ENCODE peak calls at places on chromosomes 4 and X, in five cellular contexts. L is astrocyte of the spinal cord; Z is MV-4-11; A is stimulated activated CD4-positive, alpha-beta T cell treated with anti-CD3 and anti-CD28 coated beads, Interleukin-12 subunit alpha, Interleukin-12 subunit beta, amount 100 ng/mL, for 24 hours; G is EH. I is an unnamed sample.

GRCh38 chr4:83662204-83662603 is 126.3 kb downstream of the GPAT3 start:
- DNase-seq in Z (no peak), L (no peak), G (no peak), A (no peak), I (no peak)

GRCh38 chr4:136805582-136805981 is 726.7 kb downstream of the PCDH18 start:
- DNase-seq in G (no peak), Z (no peak), L (no peak), A (no peak), I (no peak)

GRCh38 chr4:17962171-17962570 is 59.4 kb downstream of the LCORL start:
- DNase-seq in Z (no peak), G (peak), L (no peak), A (no peak), I (no peak)

GRCh38 chr4:87058272-87059073 is 123.7 kb downstream of the AFF1 start:
- DNase-seq in G (peak), Z (peak), A (peak), L (no peak), I (no peak)

GRCh38 chr4:102825261-102826071 is 1.9 kb downstream of the UBE2D3 start:
- DNase-seq in A (no peak), Z (peak), L (peak), G (peak), I (peak)

GRCh38 chr4:98586231-98586630 is 72.2 kb downstream of the TSPAN5 start:
- DNase-seq in G (no peak), L (peak), A (no peak), Z (no peak), I (peak)

GRCh38 chr4:78513411-78513975 is 38.1 kb upstream of the ANXA3 start:
- DNase-seq in A (no peak), Z (no peak), G (no peak), L (no peak), I (no peak)

GRCh38 chrX:25156323-25156722 is 140.6 kb upstream of the ARX start:
- DNase-seq in L (peak), G (peak), Z (no peak), A (no peak), I (no peak)

GRCh38 chrX:17403231-17403691 is 28.3 kb downstream of the NHS start:
- DNase-seq in Z (no peak), G (no peak), L (no peak), A (no peak), I (no peak)

GRCh38 chrX:43969504-43970501 is 3.4 kb downstream of the NDP start:
- DNase-seq in L (peak), Z (no peak), A (no peak), G (peak), I (no peak)